ENCODE peak calls at places on chromosomes 2 and 18, in ten cellular contexts. H is breast epithelium, X is stomach, O is upper lobe of left lung, C is HL-60, J is GM12891, Q is spleen, B is HCT116, R is K562, M is H1. N is an unnamed sample.

GRCh38 chr2:85933753-85934594 is 45.2 kb upstream of the ST3GAL5 start:
- DNase-seq in Q (no peak), R (peak; percentile 92), H (no peak), B (no peak), O (no peak), J (no peak), M (no peak), C (no peak), X (no peak), N (peak; percentile 79)

GRCh38 chr2:101697794-101698418 is 399 bp downstream of the MAP4K4 start:
- DNase-seq in Q (peak; percentile 86), M (no peak), B (no peak), O (peak; percentile 89), R (no peak), J (peak; percentile 43), C (no peak), X (no peak), H (no peak), N (no peak)

GRCh38 chr18:43515481-43515880 is 238.2 kb upstream of the SYT4 start:
- DNase-seq in R (no peak), C (no peak), M (no peak), B (no peak), X (no peak), O (no peak), J (no peak), H (no peak), Q (no peak), N (no peak)

GRCh38 chr2:13858626-13859025 is 773.9 kb upstream of the LRATD1 start:
- DNase-seq in J (no peak), R (no peak), O (no peak), X (no peak), H (no peak), C (no peak), M (no peak), B (no peak), Q (no peak), N (no peak)

GRCh38 chr18:12079504-12080237 is 14.0 kb upstream of the ANKRD62 start:
- DNase-seq in M (no peak), X (no peak), C (no peak), J (no peak), O (no peak), Q (no peak), R (no peak), H (no peak), B (no peak), N (peak; percentile 91)

GRCh38 chr2:212912445-212913103 is 238.8 kb downstream of the IKZF2 start:
- DNase-seq in R (no peak), X (peak; percentile 57), C (no peak), M (no peak), J (no peak), O (no peak), B (no peak), H (no peak), Q (no peak), N (peak; percentile 87)

GRCh38 chr2:23606968-23607367 is 222.0 kb downstream of the KLHL29 start:
- DNase-seq in J (no peak), O (no peak), X (no peak), Q (peak; percentile 16), M (no peak), R (no peak), C (no peak), H (no peak), B (no peak), N (no peak)

GRCh38 chr2:168686485-168687191 is 115.8 kb upstream of the NOSTRIN start:
- DNase-seq in C (no peak), R (no peak), J (no peak), O (no peak), M (no peak), H (no peak), B (no peak), X (no peak), Q (no peak), N (peak; percentile 57)

GRCh38 chr2:109066501-109066900 is 62.5 kb upstream of the SH3RF3 start:
- DNase-seq in X (no peak), M (no peak), B (no peak), J (no peak), H (no peak), O (no peak), C (no peak), Q (peak; percentile 63), R (no peak), N (no peak)

GRCh38 chr2:108616731-108617161 is 82.5 kb downstream of the LIMS1 start:
- DNase-seq in H (no peak), C (no peak), O (no peak), Q (no peak), R (no peak), J (no peak), X (peak; percentile 79), B (no peak), M (no peak), N (peak; percentile 88)

DNA sequence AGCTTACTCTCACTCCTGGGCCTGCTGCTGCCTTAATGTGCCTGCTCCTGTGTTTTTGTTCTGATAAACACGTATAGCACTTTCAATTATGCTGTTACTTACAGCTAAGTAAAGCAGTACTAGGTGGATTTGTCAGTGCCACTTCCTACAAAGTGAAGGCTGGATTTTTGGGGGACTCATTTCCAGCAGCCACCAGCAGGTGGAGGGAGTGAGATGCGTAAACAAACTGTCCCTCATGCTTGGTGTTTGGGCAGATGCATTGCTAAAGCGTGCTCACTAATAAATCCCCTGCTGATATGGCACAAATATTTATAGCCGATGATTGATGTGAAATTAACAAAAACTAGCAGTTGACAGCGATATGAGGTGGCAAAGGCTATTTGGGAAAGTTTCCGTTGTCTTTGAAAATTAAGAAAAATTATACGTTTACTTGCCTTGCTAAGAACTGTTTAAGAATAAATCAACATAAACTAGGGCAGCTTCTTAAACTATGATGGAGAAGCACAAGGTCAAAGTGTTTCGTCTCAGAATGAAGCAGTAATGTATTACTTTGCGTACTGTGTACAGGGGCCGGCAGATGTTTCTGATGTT is 101.7 kb downstream of the AGAP1 start:
- DNase-seq in X (peak; percentile 71), Q (peak; percentile 47), M (peak; percentile 50), O (no peak), H (peak; percentile 73), B (peak; percentile 47), J (peak; percentile 49), C (peak; percentile 11), R (peak; percentile 68), N (peak; percentile 85)
- TF ChIP-seq POLR2AphosphoS5 in X (no peak), Q (no peak), M (no peak), O (no peak), H (no peak), B (no peak), J (no peak), C (no peak), R (no peak), N (no peak)

GRCh38 chr2:215664847-215665525 is 229.1 kb upstream of the FN1 start:
- DNase-seq in Q (no peak), R (peak; percentile 20), J (no peak), M (no peak), H (no peak), X (no peak), C (peak; percentile 55), O (no peak), B (peak; percentile 31), N (peak; percentile 88)
- TF ChIP-seq POLR2AphosphoS5 in Q (no peak), R (no peak), J (no peak), M (no peak), H (no peak), X (peak; percentile 17), C (no peak), O (no peak), B (no peak), N (no peak)

DNA sequence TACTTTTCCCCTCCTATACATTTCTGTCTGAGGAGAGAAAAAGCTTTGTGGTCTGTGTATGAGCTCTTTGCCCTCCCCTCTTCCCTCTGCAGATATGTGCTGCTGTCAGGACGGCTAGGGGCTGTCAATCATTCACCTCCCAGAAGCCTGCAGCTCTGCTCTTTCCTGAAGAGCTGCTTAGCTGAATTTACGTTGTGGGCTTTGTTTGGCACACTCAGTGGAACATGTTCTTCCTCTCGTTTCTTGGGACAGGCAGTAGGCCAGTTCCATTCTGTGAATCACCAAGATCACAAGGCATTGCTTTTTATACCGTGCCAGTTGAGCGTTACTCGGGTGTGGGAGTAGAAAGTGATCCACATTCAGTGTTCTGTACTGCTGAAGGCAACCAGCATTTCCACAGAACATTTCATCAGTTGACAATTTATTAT is 136.7 kb downstream of the LAMA3 start:
- DNase-seq in R (no peak), C (no peak), B (no peak), O (no peak), Q (no peak), H (no peak), J (no peak), M (no peak), X (no peak), N (peak; percentile 89)
- TF ChIP-seq POLR2AphosphoS5 in R (no peak), C (no peak), B (no peak), O (peak; percentile 67), Q (no peak), H (peak; percentile 93), J (no peak), M (no peak), X (no peak), N (no peak)

GRCh38 chr18:50306944-50307343 is 19.5 kb upstream of the CXXC1 start:
- DNase-seq in X (peak; percentile 52), O (no peak), B (no peak), H (no peak), Q (no peak), J (no peak), M (no peak), C (no peak), R (no peak), N (no peak)

GRCh38 chr18:50310080-50310479 is 22.6 kb upstream of the CXXC1 start:
- DNase-seq in X (no peak), M (no peak), R (no peak), Q (no peak), H (no peak), J (no peak), B (no peak), O (no peak), C (no peak), N (no peak)

GRCh38 chr18:50307400-50307737 is 19.9 kb upstream of the CXXC1 start:
- DNase-seq in C (no peak), X (no peak), B (no peak), J (no peak), M (no peak), O (no peak), R (no peak), H (no peak), Q (no peak), N (no peak)

GRCh38 chr18:50311573-50312106 is 24.1 kb upstream of the CXXC1 start:
- DNase-seq in C (peak; percentile 47), X (no peak), R (no peak), H (no peak), B (no peak), M (no peak), J (no peak), O (no peak), Q (no peak), N (no peak)

DNA sequence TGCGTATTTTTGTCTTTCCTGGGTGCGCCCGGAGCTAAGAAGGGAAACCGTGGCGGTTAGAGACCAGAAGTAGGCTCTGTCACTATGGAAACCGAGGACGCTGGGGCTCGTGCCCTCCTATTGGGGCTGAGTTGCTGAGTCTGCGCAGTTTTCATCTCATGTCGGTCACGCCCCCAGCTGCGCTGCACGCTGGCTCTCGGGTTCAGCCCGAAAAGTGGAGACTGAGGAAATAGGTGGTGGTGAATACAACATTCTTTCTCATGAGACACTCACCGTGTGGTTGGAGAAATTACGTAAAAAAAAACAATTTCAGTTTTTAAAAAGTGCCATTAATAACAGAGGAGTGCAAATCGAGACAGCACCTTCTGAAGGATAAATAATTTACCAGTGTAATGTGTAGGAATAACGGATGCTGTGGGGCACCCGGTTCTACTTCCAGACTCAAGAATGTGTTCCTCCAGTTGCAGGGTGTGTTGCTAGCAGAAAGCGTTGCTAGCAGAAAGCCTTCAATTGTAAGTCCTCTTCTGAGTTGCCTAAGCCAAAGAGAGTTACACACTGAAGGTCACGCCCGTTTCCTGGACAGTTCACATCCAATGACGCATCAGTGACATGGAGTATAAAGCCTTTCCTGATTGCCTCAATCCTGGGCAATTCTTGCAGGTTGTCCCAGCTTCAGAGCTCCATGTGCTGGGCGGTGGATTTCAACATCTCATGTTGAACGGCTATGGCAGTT is 20.4 kb upstream of the CXXC1 start:
- DNase-seq in O (peak; percentile 87), M (peak; percentile 53), H (peak; percentile 73), B (no peak), R (peak; percentile 84), X (peak; percentile 93), C (peak; percentile 99), Q (peak; percentile 96), J (peak; percentile 72), N (peak; percentile 82)
- TF ChIP-seq POLR2AphosphoS5 in O (peak; percentile 67), M (no peak), H (no peak), B (no peak), R (no peak), X (no peak), C (peak; percentile 87), Q (no peak), J (no peak), N (no peak)

N was measured in endothelial cell of umbilical vein.